ENCODE peak calls at places on chromosomes 2 and 18, in four cellular contexts. M is HepG2, W is K562, H is GM12878. O is an unnamed sample.

GRCh38 chr2:44974064-44974715 is 32.7 kb downstream of the SIX3 start:
- DNase-seq in M (peak), H (no peak), W (peak), O (peak)

GRCh38 chr2:9052821-9053533 is 49.5 kb upstream of the MBOAT2 start:
- DNase-seq in M (no peak), W (peak), H (no peak), O (no peak)

GRCh38 chr2:240303896-240304745 is 131.3 kb upstream of the GPC1 start:
- DNase-seq in M (no peak), W (no peak), H (no peak), O (no peak)

GRCh38 chr2:205494856-205495255 is 187.4 kb upstream of the NRP2 start:
- DNase-seq in H (no peak), M (no peak), W (no peak), O (no peak)

GRCh38 chr18:7894592-7894991 is 327.5 kb downstream of the PTPRM start:
- DNase-seq in M (no peak), W (no peak), H (no peak), O (no peak)

GRCh38 chr2:59184281-59185020 is 943.3 kb upstream of the FANCL start:
- DNase-seq in W (no peak), H (no peak), M (no peak), O (no peak)

GRCh38 chr2:177598321-177598922 is 205.8 kb downstream of the AGPS start:
- DNase-seq in H (no peak), W (no peak), M (no peak), O (no peak)

GRCh38 chr2:241901500-241902351 is 32.2 kb downstream of the RTP5 start:
- DNase-seq in W (no peak), H (no peak), M (no peak), O (no peak)

GRCh38 chr2:234643407-234643806 is 146.5 kb upstream of the ARL4C start:
- DNase-seq in H (no peak), W (no peak), M (no peak), O (no peak)

GRCh38 chr2:28348921-28349320 is 43.7 kb upstream of the FOSL2 start:
- DNase-seq in W (no peak), M (no peak), H (no peak), O (no peak)

GRCh38 chr2:74883011-74883410 is 49.1 kb downstream of the HK2 start:
- DNase-seq in W (no peak), M (no peak), H (no peak), O (no peak)

GRCh38 chr2:139353874-139354273 is 573.7 kb upstream of the NXPH2 start:
- DNase-seq in M (no peak), W (no peak), H (no peak), O (no peak)

GRCh38 chr2:84894131-84894586 is 11.3 kb upstream of the TMSB10 start:
- DNase-seq in H (no peak), W (no peak), M (no peak), O (no peak)

GRCh38 chr2:16566701-16567100 is 98.9 kb downstream of the CYRIA start:
- DNase-seq in M (no peak), W (no peak), H (no peak), O (no peak)

GRCh38 chr2:48530033-48530804 is at the start of gene STON1:
- DNase-seq in M (no peak), H (no peak), W (peak), O (peak)

GRCh38 chr2:108270346-108270745 is 18.3 kb upstream of the SULT1C2 start:
- DNase-seq in H (no peak), M (no peak), W (no peak), O (no peak)

GRCh38 chr18:51767293-51767692 is 569.8 kb upstream of the MEX3C start:
- DNase-seq in W (no peak), M (no peak), H (no peak), O (no peak)
- TF ChIP-seq POLR2AphosphoS2 in W (no peak), M (no peak), H (no peak), O (no peak)

GRCh38 chr2:189210250-189211075 is 30.9 kb upstream of the COL5A2 start:
- DNase-seq in H (no peak), M (no peak), W (peak), O (peak)
- TF ChIP-seq JUNB in H (no peak), M (no peak), W (no peak), O (peak)

DNA sequence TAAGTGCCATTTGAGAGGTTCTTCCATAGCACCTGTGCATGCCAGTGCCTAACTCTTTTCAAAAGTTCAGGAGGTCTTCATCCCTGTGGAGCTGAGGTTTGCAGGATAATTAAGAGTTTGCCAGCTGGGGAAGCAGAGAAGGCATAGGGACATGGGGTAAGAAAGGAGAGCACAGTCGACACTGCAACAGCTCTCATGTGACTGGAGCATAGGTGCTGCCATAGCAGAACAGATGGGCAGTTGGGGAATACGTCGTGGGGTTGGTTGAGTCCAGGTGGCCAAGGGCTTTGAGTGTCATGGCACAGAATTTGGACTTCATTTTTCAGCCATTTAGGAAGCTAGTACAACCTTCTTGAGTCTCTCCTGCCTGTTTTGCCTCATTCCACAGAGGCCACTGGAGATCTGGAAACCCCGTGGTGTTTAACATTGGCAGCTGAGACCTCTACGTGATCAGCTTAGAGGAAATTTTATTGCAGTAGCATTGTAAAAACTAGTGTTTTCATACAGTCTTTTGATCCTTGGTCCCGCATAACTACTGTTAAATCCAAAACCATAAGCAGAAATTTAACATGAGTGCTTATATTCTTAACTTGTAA is 65.1 kb downstream of the CRIM1 start:
- DNase-seq in H (no peak), W (no peak), M (no peak), O (no peak)
- TF ChIP-seq POLR2AphosphoS2 in H (no peak), W (no peak), M (no peak), O (peak)

DNA sequence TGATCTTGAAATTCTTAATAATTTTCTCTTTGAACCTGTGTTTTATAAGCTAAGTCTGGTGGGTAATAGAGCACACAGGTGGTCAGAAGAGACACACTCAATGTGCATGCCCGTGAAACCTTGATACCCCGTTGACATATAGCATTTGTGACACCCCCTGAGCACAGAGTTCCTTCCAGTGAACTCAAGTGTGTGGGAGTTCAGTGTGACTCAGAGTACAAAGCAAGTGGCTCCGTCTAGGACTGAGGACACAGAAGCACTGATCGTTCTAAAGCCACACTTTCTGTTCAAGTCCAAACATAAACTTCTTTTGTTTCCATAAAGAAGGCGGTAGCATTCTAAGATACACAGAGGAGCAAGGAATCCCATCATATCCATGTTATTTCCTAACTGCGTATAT is 523.6 kb downstream of the PID1 start:
- DNase-seq in M (no peak), W (no peak), H (no peak), O (no peak)
- TF ChIP-seq JUNB in M (no peak), W (no peak), H (no peak), O (no peak)

DNA sequence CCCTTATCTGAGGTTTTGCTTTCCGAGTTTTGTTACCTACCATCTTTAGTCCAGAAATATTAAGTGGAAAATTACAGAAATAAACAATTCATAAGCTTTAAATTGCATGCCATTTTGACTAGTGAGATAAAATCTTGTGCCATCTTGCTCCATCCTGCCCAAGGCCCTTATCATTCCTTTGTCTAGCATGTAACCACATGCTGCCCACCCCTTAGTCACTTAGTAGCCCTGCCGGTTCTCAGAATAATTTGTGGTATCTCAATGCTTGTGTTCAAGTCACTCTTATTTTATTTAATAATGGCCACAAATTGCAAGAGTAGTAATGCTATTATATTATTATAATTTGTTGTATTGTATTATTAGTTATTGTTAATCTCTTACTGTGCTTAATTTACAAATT is 36.8 kb upstream of the VPS54 start:
- DNase-seq in W (no peak), H (no peak), M (no peak), O (no peak)
- TF ChIP-seq POLR2AphosphoS2 in W (no peak), H (no peak), M (no peak), O (no peak)